ENCODE peak calls at places on chromosomes 7 and 10, in seven cellular contexts. One of them, this sample, is unnamed.

GRCh38 chr7:84822941-84823510 is 363.8 kb downstream of the SEMA3D start:
- DNase-seq in dorsolateral prefrontal cortex: no peak
- DNase-seq in memory B cell: no peak
- DNase-seq in activated CD4-positive, alpha-beta T cell treated with anti-CD3 and anti-CD28 coated beads for 24 hours: no peak
- DNase-seq in CD8-positive, alpha-beta T cell: no peak
- DNase-seq in upper lobe of right lung: no peak
- DNase-seq in EH: no peak
- DNase-seq in this sample: no peak

GRCh38 chr7:105584165-105584564 is 2.9 kb upstream of the EFCAB10 start:
- DNase-seq in dorsolateral prefrontal cortex: no peak
- DNase-seq in activated CD4-positive, alpha-beta T cell treated with anti-CD3 and anti-CD28 coated beads for 24 hours: no peak
- DNase-seq in memory B cell: no peak
- DNase-seq in CD8-positive, alpha-beta T cell: no peak
- DNase-seq in EH: no peak
- DNase-seq in upper lobe of right lung: no peak
- DNase-seq in this sample: no peak

GRCh38 chr10:80408198-80409085 is at the start of gene PRXL2A:
- DNase-seq in dorsolateral prefrontal cortex: peak; percentile 89
- DNase-seq in EH: no peak
- DNase-seq in CD8-positive, alpha-beta T cell: peak; percentile 52
- DNase-seq in activated CD4-positive, alpha-beta T cell treated with anti-CD3 and anti-CD28 coated beads for 24 hours: peak; percentile 73
- DNase-seq in memory B cell: peak; percentile 81
- DNase-seq in upper lobe of right lung: peak; percentile 95
- DNase-seq in this sample: peak; percentile 91

GRCh38 chr10:112956631-112957350 is 6.7 kb downstream of the TCF7L2 start:
- DNase-seq in dorsolateral prefrontal cortex: no peak
- DNase-seq in activated CD4-positive, alpha-beta T cell treated with anti-CD3 and anti-CD28 coated beads for 24 hours: no peak
- DNase-seq in upper lobe of right lung: no peak
- DNase-seq in EH: peak; percentile 19
- DNase-seq in CD8-positive, alpha-beta T cell: no peak
- DNase-seq in memory B cell: no peak
- DNase-seq in this sample: no peak

GRCh38 chr10:30435068-30435422 is 1.1 kb downstream of the MAP3K8 start:
- DNase-seq in activated CD4-positive, alpha-beta T cell treated with anti-CD3 and anti-CD28 coated beads for 24 hours: no peak
- DNase-seq in dorsolateral prefrontal cortex: no peak
- DNase-seq in upper lobe of right lung: peak; percentile 68
- DNase-seq in CD8-positive, alpha-beta T cell: no peak
- DNase-seq in memory B cell: no peak
- DNase-seq in EH: peak; percentile 65
- DNase-seq in this sample: no peak

GRCh38 chr10:33421789-33422188 is 87.3 kb upstream of the NRP1 start:
- DNase-seq in dorsolateral prefrontal cortex: no peak
- DNase-seq in EH: peak; percentile 95
- DNase-seq in activated CD4-positive, alpha-beta T cell treated with anti-CD3 and anti-CD28 coated beads for 24 hours: no peak
- DNase-seq in memory B cell: no peak
- DNase-seq in upper lobe of right lung: no peak
- DNase-seq in CD8-positive, alpha-beta T cell: no peak
- DNase-seq in this sample: no peak

GRCh38 chr7:82441916-82442478 is 1.6 kb downstream of the CACNA2D1 start:
- DNase-seq in memory B cell: no peak
- DNase-seq in EH: peak; percentile 11
- DNase-seq in activated CD4-positive, alpha-beta T cell treated with anti-CD3 and anti-CD28 coated beads for 24 hours: no peak
- DNase-seq in upper lobe of right lung: no peak
- DNase-seq in CD8-positive, alpha-beta T cell: no peak
- DNase-seq in dorsolateral prefrontal cortex: no peak
- DNase-seq in this sample: no peak

GRCh38 chr7:124489082-124489819 is 276.3 kb downstream of the GPR37 start:
- DNase-seq in CD8-positive, alpha-beta T cell: no peak
- DNase-seq in memory B cell: no peak
- DNase-seq in EH: no peak
- DNase-seq in upper lobe of right lung: no peak
- DNase-seq in dorsolateral prefrontal cortex: no peak
- DNase-seq in activated CD4-positive, alpha-beta T cell treated with anti-CD3 and anti-CD28 coated beads for 24 hours: no peak
- DNase-seq in this sample: no peak

GRCh38 chr7:47091141-47091540 is 490.8 kb downstream of the TNS3 start:
- DNase-seq in dorsolateral prefrontal cortex: no peak
- DNase-seq in CD8-positive, alpha-beta T cell: no peak
- DNase-seq in upper lobe of right lung: no peak
- DNase-seq in memory B cell: no peak
- DNase-seq in activated CD4-positive, alpha-beta T cell treated with anti-CD3 and anti-CD28 coated beads for 24 hours: no peak
- DNase-seq in EH: peak; percentile 84
- DNase-seq in this sample: no peak

GRCh38 chr7:28771901-28772622 is 186.1 kb downstream of the TRIL start:
- DNase-seq in upper lobe of right lung: no peak
- DNase-seq in CD8-positive, alpha-beta T cell: no peak
- DNase-seq in activated CD4-positive, alpha-beta T cell treated with anti-CD3 and anti-CD28 coated beads for 24 hours: no peak
- DNase-seq in memory B cell: no peak
- DNase-seq in EH: no peak
- DNase-seq in dorsolateral prefrontal cortex: no peak
- DNase-seq in this sample: no peak

GRCh38 chr7:2757904-2758672 is 70.1 kb downstream of the AMZ1 start:
- DNase-seq in dorsolateral prefrontal cortex: no peak
- DNase-seq in EH: peak; percentile 99
- DNase-seq in upper lobe of right lung: peak; percentile 72
- DNase-seq in activated CD4-positive, alpha-beta T cell treated with anti-CD3 and anti-CD28 coated beads for 24 hours: peak; percentile 62
- DNase-seq in memory B cell: no peak
- DNase-seq in CD8-positive, alpha-beta T cell: no peak
- DNase-seq in this sample: peak; percentile 88

GRCh38 chr7:5766321-5766761 is 15.1 kb downstream of the RNF216 start:
- DNase-seq in EH: peak; percentile 91
- DNase-seq in CD8-positive, alpha-beta T cell: no peak
- DNase-seq in upper lobe of right lung: no peak
- DNase-seq in dorsolateral prefrontal cortex: no peak
- DNase-seq in memory B cell: no peak
- DNase-seq in activated CD4-positive, alpha-beta T cell treated with anti-CD3 and anti-CD28 coated beads for 24 hours: no peak
- DNase-seq in this sample: no peak

GRCh38 chr10:26481914-26482550 is 43.9 kb downstream of the APBB1IP start:
- DNase-seq in memory B cell: peak; percentile 27
- DNase-seq in CD8-positive, alpha-beta T cell: no peak
- DNase-seq in activated CD4-positive, alpha-beta T cell treated with anti-CD3 and anti-CD28 coated beads for 24 hours: no peak
- DNase-seq in EH: no peak
- DNase-seq in upper lobe of right lung: no peak
- DNase-seq in dorsolateral prefrontal cortex: no peak
- DNase-seq in this sample: peak; percentile 67

GRCh38 chr10:109892885-109893284 is 30.4 kb downstream of the XPNPEP1 start:
- DNase-seq in memory B cell: no peak
- DNase-seq in dorsolateral prefrontal cortex: peak; percentile 56
- DNase-seq in CD8-positive, alpha-beta T cell: no peak
- DNase-seq in EH: peak; percentile 58
- DNase-seq in upper lobe of right lung: no peak
- DNase-seq in activated CD4-positive, alpha-beta T cell treated with anti-CD3 and anti-CD28 coated beads for 24 hours: no peak
- DNase-seq in this sample: no peak

GRCh38 chr10:60098676-60099601 is 192.6 kb upstream of the CCDC6 start:
- DNase-seq in memory B cell: no peak
- DNase-seq in CD8-positive, alpha-beta T cell: no peak
- DNase-seq in upper lobe of right lung: no peak
- DNase-seq in activated CD4-positive, alpha-beta T cell treated with anti-CD3 and anti-CD28 coated beads for 24 hours: no peak
- DNase-seq in EH: peak; percentile 13
- DNase-seq in dorsolateral prefrontal cortex: no peak
- DNase-seq in this sample: no peak

GRCh38 chr7:81902536-81902935 is 132.7 kb upstream of the HGF start:
- DNase-seq in memory B cell: no peak
- DNase-seq in activated CD4-positive, alpha-beta T cell treated with anti-CD3 and anti-CD28 coated beads for 24 hours: no peak
- DNase-seq in dorsolateral prefrontal cortex: no peak
- DNase-seq in EH: no peak
- DNase-seq in upper lobe of right lung: no peak
- DNase-seq in CD8-positive, alpha-beta T cell: no peak
- DNase-seq in this sample: no peak

GRCh38 chr7:83852136-83852535 is 203.2 kb upstream of the SEMA3E start:
- DNase-seq in CD8-positive, alpha-beta T cell: no peak
- DNase-seq in activated CD4-positive, alpha-beta T cell treated with anti-CD3 and anti-CD28 coated beads for 24 hours: no peak
- DNase-seq in EH: no peak
- DNase-seq in memory B cell: no peak
- DNase-seq in dorsolateral prefrontal cortex: no peak
- DNase-seq in upper lobe of right lung: no peak
- DNase-seq in this sample: no peak

GRCh38 chr7:141837683-141838082 is 3.6 kb downstream of the PRSS37 start:
- DNase-seq in CD8-positive, alpha-beta T cell: no peak
- DNase-seq in EH: no peak
- DNase-seq in activated CD4-positive, alpha-beta T cell treated with anti-CD3 and anti-CD28 coated beads for 24 hours: no peak
- DNase-seq in upper lobe of right lung: no peak
- DNase-seq in dorsolateral prefrontal cortex: no peak
- DNase-seq in memory B cell: no peak
- DNase-seq in this sample: no peak

GRCh38 chr7:150988230-150989226 is 2.3 kb upstream of the NOS3 start:
- DNase-seq in CD8-positive, alpha-beta T cell: peak; percentile 45
- DNase-seq in memory B cell: peak; percentile 73
- DNase-seq in activated CD4-positive, alpha-beta T cell treated with anti-CD3 and anti-CD28 coated beads for 24 hours: peak; percentile 56
- DNase-seq in EH: peak; percentile 44
- DNase-seq in upper lobe of right lung: no peak
- DNase-seq in dorsolateral prefrontal cortex: peak; percentile 54
- DNase-seq in this sample: peak; percentile 88

GRCh38 chr7:21959387-21959776 is 13.7 kb upstream of the CDCA7L start:
- DNase-seq in EH: no peak
- DNase-seq in upper lobe of right lung: no peak
- DNase-seq in dorsolateral prefrontal cortex: no peak
- DNase-seq in memory B cell: no peak
- DNase-seq in activated CD4-positive, alpha-beta T cell treated with anti-CD3 and anti-CD28 coated beads for 24 hours: no peak
- DNase-seq in CD8-positive, alpha-beta T cell: no peak
- DNase-seq in this sample: no peak

GRCh38 chr10:126133906-126134703 is 237.7 kb downstream of the FANK1 start:
- DNase-seq in memory B cell: no peak
- DNase-seq in CD8-positive, alpha-beta T cell: no peak
- DNase-seq in upper lobe of right lung: no peak
- DNase-seq in dorsolateral prefrontal cortex: no peak
- DNase-seq in EH: peak; percentile 89
- DNase-seq in activated CD4-positive, alpha-beta T cell treated with anti-CD3 and anti-CD28 coated beads for 24 hours: no peak
- DNase-seq in this sample: no peak

GRCh38 chr10:45008524-45009161 is 7.9 kb downstream of the ZNF22 start:
- DNase-seq in EH: peak; percentile 89
- DNase-seq in activated CD4-positive, alpha-beta T cell treated with anti-CD3 and anti-CD28 coated beads for 24 hours: no peak
- DNase-seq in memory B cell: no peak
- DNase-seq in CD8-positive, alpha-beta T cell: no peak
- DNase-seq in dorsolateral prefrontal cortex: no peak
- DNase-seq in upper lobe of right lung: no peak
- DNase-seq in this sample: no peak

GRCh38 chr10:20181408-20181807 is 365.2 kb downstream of the PLXDC2 start:
- DNase-seq in memory B cell: no peak
- DNase-seq in CD8-positive, alpha-beta T cell: no peak
- DNase-seq in dorsolateral prefrontal cortex: no peak
- DNase-seq in upper lobe of right lung: no peak
- DNase-seq in activated CD4-positive, alpha-beta T cell treated with anti-CD3 and anti-CD28 coated beads for 24 hours: no peak
- DNase-seq in EH: no peak
- DNase-seq in this sample: no peak

GRCh38 chr7:1934017-1934416 is 263.9 kb downstream of the ELFN1 start:
- DNase-seq in EH: no peak
- DNase-seq in dorsolateral prefrontal cortex: no peak
- DNase-seq in upper lobe of right lung: no peak
- DNase-seq in activated CD4-positive, alpha-beta T cell treated with anti-CD3 and anti-CD28 coated beads for 24 hours: no peak
- DNase-seq in memory B cell: no peak
- DNase-seq in CD8-positive, alpha-beta T cell: no peak
- DNase-seq in this sample: no peak

GRCh38 chr7:29214816-29215215 is 20.2 kb downstream of the CHN2 start:
- DNase-seq in upper lobe of right lung: no peak
- DNase-seq in CD8-positive, alpha-beta T cell: no peak
- DNase-seq in activated CD4-positive, alpha-beta T cell treated with anti-CD3 and anti-CD28 coated beads for 24 hours: no peak
- DNase-seq in EH: no peak
- DNase-seq in dorsolateral prefrontal cortex: no peak
- DNase-seq in memory B cell: no peak
- DNase-seq in this sample: no peak

GRCh38 chr10:94212876-94213595 is 149.7 kb downstream of the NOC3L start:
- DNase-seq in EH: no peak
- DNase-seq in activated CD4-positive, alpha-beta T cell treated with anti-CD3 and anti-CD28 coated beads for 24 hours: no peak
- DNase-seq in upper lobe of right lung: no peak
- DNase-seq in CD8-positive, alpha-beta T cell: no peak
- DNase-seq in dorsolateral prefrontal cortex: no peak
- DNase-seq in memory B cell: no peak
- DNase-seq in this sample: no peak

GRCh38 chr7:93442478-93443224 is 131.9 kb downstream of the CALCR start:
- DNase-seq in upper lobe of right lung: no peak
- DNase-seq in memory B cell: peak; percentile 50
- DNase-seq in CD8-positive, alpha-beta T cell: no peak
- DNase-seq in dorsolateral prefrontal cortex: no peak
- DNase-seq in EH: peak; percentile 31
- DNase-seq in activated CD4-positive, alpha-beta T cell treated with anti-CD3 and anti-CD28 coated beads for 24 hours: no peak
- DNase-seq in this sample: peak; percentile 69